ENCODE peak calls at places on chromosomes 11 and 22, in ten cellular contexts. I, U, D, M, E, B, T, X, V and H are unnamed samples.

GRCh38 chr11:46457659-46458058 is 66.1 kb upstream of the CHRM4 start:
- DNase-seq in E (no peak), D (no peak), U (no peak), V (no peak), M (no peak), I (no peak), B (no peak), X (no peak), T (no peak), H (no peak)

GRCh38 chr22:27554106-27554814 is 247.3 kb downstream of the MN1 start:
- DNase-seq in M (no peak), X (peak), D (no peak), E (no peak), V (no peak), T (no peak), U (peak), B (no peak), I (peak), H (no peak)

GRCh38 chr11:128776088-128776433 is 82.2 kb downstream of the FLI1 start:
- DNase-seq in I (no peak), D (no peak), V (no peak), U (no peak), T (no peak), M (no peak), B (no peak), X (no peak), E (no peak), H (no peak)

GRCh38 chr11:73344191-73344607 is 32.0 kb upstream of the RELT start:
- DNase-seq in M (no peak), B (no peak), U (no peak), T (no peak), D (no peak), X (no peak), V (no peak), E (no peak), I (peak), H (no peak)

GRCh38 chr11:4465411-4465810 is 16.3 kb downstream of the OR52K2 start:
- DNase-seq in E (no peak), I (no peak), V (no peak), X (no peak), D (no peak), T (no peak), B (no peak), U (no peak), M (no peak), H (no peak)

GRCh38 chr11:122748968-122749687 is 89.2 kb upstream of the CRTAM start:
- DNase-seq in I (no peak), V (no peak), M (no peak), B (no peak), D (peak), U (peak), T (no peak), X (peak), E (peak), H (no peak)

GRCh38 chr11:122069946-122070345 is 46.1 kb downstream of the BLID start:
- DNase-seq in D (peak), B (peak), M (no peak), X (peak), E (peak), U (peak), I (peak), V (no peak), T (no peak), H (peak)

GRCh38 chr11:111793863-111794262 is 27.7 kb upstream of the PPP2R1B start:
- DNase-seq in B (no peak), T (no peak), U (peak), X (peak), D (peak), I (no peak), M (no peak), E (no peak), V (no peak), H (no peak)

GRCh38 chr11:45857834-45858492 is 10.7 kb downstream of the CRY2 start:
- DNase-seq in D (peak), U (peak), E (no peak), I (peak), B (no peak), T (no peak), V (no peak), M (no peak), X (peak), H (no peak)

GRCh38 chr22:29912605-29913398 is 29.8 kb downstream of the MTMR3 start:
- DNase-seq in T (no peak), D (peak), U (peak), E (no peak), B (no peak), V (no peak), I (no peak), X (peak), M (no peak), H (no peak)

GRCh38 chr11:32723332-32723731 is 71.1 kb downstream of the CCDC73 start:
- DNase-seq in M (no peak), E (no peak), I (no peak), T (no peak), X (no peak), D (no peak), U (no peak), V (no peak), B (no peak), H (no peak)

GRCh38 chr11:81007046-81007445 is 1566.2 kb upstream of the TENM4 start:
- DNase-seq in M (peak), X (no peak), U (no peak), D (peak), V (no peak), E (peak), B (no peak), I (peak), T (no peak), H (no peak)

GRCh38 chr11:134045799-134046635 is 22.9 kb upstream of the JAM3 start:
- DNase-seq in V (no peak), U (peak), B (no peak), M (peak), T (no peak), D (no peak), E (no peak), I (peak), X (peak), H (no peak)

GRCh38 chr11:120858740-120859139 is 165.2 kb upstream of the TBCEL start:
- DNase-seq in V (no peak), I (no peak), D (peak), T (no peak), B (no peak), X (peak), U (peak), E (no peak), M (no peak), H (no peak)

GRCh38 chr11:70246196-70246595 is 24.3 kb upstream of the PPFIA1 start:
- DNase-seq in I (no peak), U (peak), V (no peak), D (peak), E (no peak), M (no peak), X (no peak), T (no peak), B (no peak), H (no peak)

GRCh38 chr11:34366522-34366921 is 8.7 kb upstream of the ABTB2 start:
- DNase-seq in M (peak), I (peak), V (no peak), X (peak), U (no peak), T (no peak), E (peak), D (no peak), B (no peak), H (no peak)

GRCh38 chr22:37496651-37497599 is 10.7 kb upstream of the MFNG start:
- DNase-seq in X (peak), T (no peak), E (no peak), U (peak), B (no peak), V (no peak), D (peak), I (no peak), M (no peak), H (no peak)

GRCh38 chr22:47449508-47450270 is 687.2 kb downstream of the TBC1D22A start:
- DNase-seq in I (peak), E (no peak), X (no peak), B (no peak), D (no peak), U (no peak), M (no peak), T (no peak), V (no peak), H (no peak)

GRCh38 chr11:119537641-119538253 is 114.8 kb upstream of the THY1 start:
- DNase-seq in X (no peak), V (no peak), M (no peak), I (no peak), E (no peak), U (no peak), T (no peak), D (no peak), B (no peak), H (peak)

GRCh38 chr22:46897246-46897623 is 134.8 kb downstream of the TBC1D22A start:
- DNase-seq in D (no peak), T (no peak), B (no peak), X (peak), V (no peak), M (no peak), U (no peak), I (no peak), E (no peak), H (no peak)

GRCh38 chr11:5380740-5381342 is 2.8 kb upstream of the OR51M1 start:
- DNase-seq in T (peak), U (peak), E (peak), I (peak), D (peak), M (peak), V (no peak), X (peak), B (peak), H (no peak)

GRCh38 chr22:42316988-42317387 is 46.5 kb upstream of the TCF20 start:
- DNase-seq in B (no peak), I (no peak), E (no peak), T (peak), U (peak), M (peak), X (peak), V (no peak), D (no peak), H (no peak)

GRCh38 chr11:3091081-3091845 is 34.0 kb upstream of the CARS1 start:
- DNase-seq in X (no peak), D (no peak), T (no peak), I (no peak), V (no peak), M (no peak), U (no peak), E (no peak), B (no peak), H (no peak)